ENCODE peak calls at places on chromosomes 1 and 21, in five cellular contexts. O is RKO, G is SHP77 treated with DMSO at 0.1 percent for 48 hours, H is B cell, P is ovary. L is an unnamed sample.

GRCh38 chr1:201530741-201531521 is 8.0 kb upstream of the NAV1 start:
- DNase-seq in O (peak; percentile 45), G (peak; percentile 61), H (no peak), P (peak; percentile 72), L (peak; percentile 73)

GRCh38 chr21:29504751-29505321 is 206.1 kb downstream of the BACH1 start:
- DNase-seq in O (no peak), G (no peak), H (no peak), P (no peak), L (no peak)

GRCh38 chr1:6724517-6725141 is 23.0 kb upstream of the DNAJC11 start:
- DNase-seq in O (no peak), G (no peak), H (no peak), P (peak; percentile 14), L (no peak)

GRCh38 chr1:101025283-101025679 is 303 bp downstream of the DPH5 start:
- DNase-seq in O (peak; percentile 49), G (no peak), H (no peak), P (no peak), L (no peak)

GRCh38 chr1:198904356-198904755 is 265.5 kb downstream of the PTPRC start:
- DNase-seq in O (no peak), G (no peak), H (no peak), P (no peak), L (no peak)

GRCh38 chr21:42320791-42321190 is 5.6 kb upstream of the TFF3 start:
- DNase-seq in O (no peak), G (no peak), H (no peak), P (no peak), L (no peak)

GRCh38 chr21:45908536-45909237 is 72.9 kb upstream of the COL6A1 start:
- DNase-seq in O (no peak), G (no peak), H (no peak), P (no peak), L (no peak)

GRCh38 chr1:172351347-172351746 is 69.1 kb upstream of the C1orf105 start:
- DNase-seq in O (no peak), G (no peak), H (no peak), P (no peak), L (no peak)

GRCh38 chr1:2412773-2413494 is 570 bp upstream of the PEX10 start:
- DNase-seq in O (peak; percentile 71), G (no peak), H (peak; percentile 51), P (no peak), L (peak; percentile 74)

GRCh38 chr1:168613689-168614655 is 37.6 kb downstream of the XCL1 start:
- DNase-seq in O (no peak), G (peak; percentile 82), H (no peak), P (peak; percentile 53), L (no peak)

GRCh38 chr1:41809716-41810115 is 109.0 kb downstream of the HIVEP3 start:
- DNase-seq in O (no peak), G (no peak), H (no peak), P (no peak), L (no peak)

GRCh38 chr1:25611843-25612242 is 4.7 kb upstream of the MAN1C1 start:
- DNase-seq in O (no peak), G (no peak), H (no peak), P (no peak), L (no peak)